ENCODE peak calls at places on chromosomes 1 and 21, in nine cellular contexts. One of them, this sample, is unnamed.

GRCh38 chr1:220908757-220909156 is 29.5 kb downstream of the HLX start:
- DNase-seq in stimulated activated CD8-positive, alpha-beta memory T cell treated with anti-CD3 and anti-CD28 coated beads, Interleukin-4, amount 100 ng/mL, for 1 hour: no peak
- DNase-seq in activated T-cell treated with anti-CD3 and anti-CD28 coated beads, Interleukin-2, amount 50 U/mL, for 4 hours: no peak
- DNase-seq in T-helper 1 cell: no peak
- DNase-seq in hypothalamus: no peak
- DNase-seq in HT1080: peak
- DNase-seq in NCI-H2171 treated with DMSO at 0.1 percent for 48 hours: no peak
- DNase-seq in type B pancreatic cell: no peak
- DNase-seq in LHCN-M2: peak
- DNase-seq in this sample: no peak

GRCh38 chr1:229440821-229441537 is 7.1 kb upstream of the ACTA1 start:
- DNase-seq in stimulated activated CD8-positive, alpha-beta memory T cell treated with anti-CD3 and anti-CD28 coated beads, Interleukin-4, amount 100 ng/mL, for 1 hour: no peak
- DNase-seq in activated T-cell treated with anti-CD3 and anti-CD28 coated beads, Interleukin-2, amount 50 U/mL, for 4 hours: no peak
- DNase-seq in T-helper 1 cell: no peak
- DNase-seq in hypothalamus: no peak
- DNase-seq in HT1080: peak
- DNase-seq in NCI-H2171 treated with DMSO at 0.1 percent for 48 hours: no peak
- DNase-seq in type B pancreatic cell: no peak
- DNase-seq in LHCN-M2: peak
- DNase-seq in this sample: no peak

GRCh38 chr1:30842698-30843354 is 65.7 kb downstream of the SDC3 start:
- DNase-seq in stimulated activated CD8-positive, alpha-beta memory T cell treated with anti-CD3 and anti-CD28 coated beads, Interleukin-4, amount 100 ng/mL, for 1 hour: no peak
- DNase-seq in activated T-cell treated with anti-CD3 and anti-CD28 coated beads, Interleukin-2, amount 50 U/mL, for 4 hours: no peak
- DNase-seq in T-helper 1 cell: no peak
- DNase-seq in hypothalamus: no peak
- DNase-seq in HT1080: peak
- DNase-seq in NCI-H2171 treated with DMSO at 0.1 percent for 48 hours: no peak
- DNase-seq in type B pancreatic cell: no peak
- DNase-seq in LHCN-M2: no peak
- DNase-seq in this sample: peak

GRCh38 chr21:33561373-33561772 is 18.5 kb downstream of the SON start:
- DNase-seq in stimulated activated CD8-positive, alpha-beta memory T cell treated with anti-CD3 and anti-CD28 coated beads, Interleukin-4, amount 100 ng/mL, for 1 hour: no peak
- DNase-seq in activated T-cell treated with anti-CD3 and anti-CD28 coated beads, Interleukin-2, amount 50 U/mL, for 4 hours: no peak
- DNase-seq in T-helper 1 cell: no peak
- DNase-seq in hypothalamus: no peak
- DNase-seq in HT1080: no peak
- DNase-seq in NCI-H2171 treated with DMSO at 0.1 percent for 48 hours: no peak
- DNase-seq in type B pancreatic cell: no peak
- DNase-seq in LHCN-M2: no peak
- DNase-seq in this sample: no peak

GRCh38 chr1:247111636-247112478 is 7.7 kb upstream of the ZNF669 start:
- DNase-seq in stimulated activated CD8-positive, alpha-beta memory T cell treated with anti-CD3 and anti-CD28 coated beads, Interleukin-4, amount 100 ng/mL, for 1 hour: no peak
- DNase-seq in activated T-cell treated with anti-CD3 and anti-CD28 coated beads, Interleukin-2, amount 50 U/mL, for 4 hours: no peak
- DNase-seq in T-helper 1 cell: no peak
- DNase-seq in hypothalamus: peak
- DNase-seq in HT1080: no peak
- DNase-seq in NCI-H2171 treated with DMSO at 0.1 percent for 48 hours: no peak
- DNase-seq in type B pancreatic cell: no peak
- DNase-seq in LHCN-M2: peak
- DNase-seq in this sample: no peak

GRCh38 chr1:17274186-17275170 is 25.6 kb downstream of the PADI3 start:
- DNase-seq in stimulated activated CD8-positive, alpha-beta memory T cell treated with anti-CD3 and anti-CD28 coated beads, Interleukin-4, amount 100 ng/mL, for 1 hour: no peak
- DNase-seq in activated T-cell treated with anti-CD3 and anti-CD28 coated beads, Interleukin-2, amount 50 U/mL, for 4 hours: no peak
- DNase-seq in T-helper 1 cell: no peak
- DNase-seq in hypothalamus: no peak
- DNase-seq in HT1080: peak
- DNase-seq in NCI-H2171 treated with DMSO at 0.1 percent for 48 hours: no peak
- DNase-seq in type B pancreatic cell: no peak
- DNase-seq in LHCN-M2: peak
- DNase-seq in this sample: peak

GRCh38 chr1:111101854-111102642 is 37.8 kb downstream of the DRAM2 start:
- DNase-seq in stimulated activated CD8-positive, alpha-beta memory T cell treated with anti-CD3 and anti-CD28 coated beads, Interleukin-4, amount 100 ng/mL, for 1 hour: no peak
- DNase-seq in activated T-cell treated with anti-CD3 and anti-CD28 coated beads, Interleukin-2, amount 50 U/mL, for 4 hours: no peak
- DNase-seq in T-helper 1 cell: no peak
- DNase-seq in hypothalamus: no peak
- DNase-seq in HT1080: no peak
- DNase-seq in NCI-H2171 treated with DMSO at 0.1 percent for 48 hours: no peak
- DNase-seq in type B pancreatic cell: no peak
- DNase-seq in LHCN-M2: no peak
- DNase-seq in this sample: no peak

GRCh38 chr1:59237905-59238304 is 59.0 kb upstream of the FGGY start:
- DNase-seq in stimulated activated CD8-positive, alpha-beta memory T cell treated with anti-CD3 and anti-CD28 coated beads, Interleukin-4, amount 100 ng/mL, for 1 hour: no peak
- DNase-seq in activated T-cell treated with anti-CD3 and anti-CD28 coated beads, Interleukin-2, amount 50 U/mL, for 4 hours: no peak
- DNase-seq in T-helper 1 cell: no peak
- DNase-seq in hypothalamus: no peak
- DNase-seq in HT1080: peak
- DNase-seq in NCI-H2171 treated with DMSO at 0.1 percent for 48 hours: no peak
- DNase-seq in type B pancreatic cell: no peak
- DNase-seq in LHCN-M2: no peak
- DNase-seq in this sample: no peak

GRCh38 chr21:26096972-26097371 is 73.6 kb downstream of the APP start:
- DNase-seq in stimulated activated CD8-positive, alpha-beta memory T cell treated with anti-CD3 and anti-CD28 coated beads, Interleukin-4, amount 100 ng/mL, for 1 hour: no peak
- DNase-seq in activated T-cell treated with anti-CD3 and anti-CD28 coated beads, Interleukin-2, amount 50 U/mL, for 4 hours: no peak
- DNase-seq in T-helper 1 cell: no peak
- DNase-seq in hypothalamus: no peak
- DNase-seq in HT1080: no peak
- DNase-seq in NCI-H2171 treated with DMSO at 0.1 percent for 48 hours: no peak
- DNase-seq in type B pancreatic cell: no peak
- DNase-seq in LHCN-M2: no peak
- DNase-seq in this sample: no peak

GRCh38 chr1:157403203-157403602 is 149.1 kb downstream of the FCRL5 start:
- DNase-seq in stimulated activated CD8-positive, alpha-beta memory T cell treated with anti-CD3 and anti-CD28 coated beads, Interleukin-4, amount 100 ng/mL, for 1 hour: no peak
- DNase-seq in activated T-cell treated with anti-CD3 and anti-CD28 coated beads, Interleukin-2, amount 50 U/mL, for 4 hours: no peak
- DNase-seq in T-helper 1 cell: no peak
- DNase-seq in hypothalamus: no peak
- DNase-seq in HT1080: peak
- DNase-seq in NCI-H2171 treated with DMSO at 0.1 percent for 48 hours: no peak
- DNase-seq in type B pancreatic cell: no peak
- DNase-seq in LHCN-M2: no peak
- DNase-seq in this sample: peak

GRCh38 chr1:236979149-236979890 is 24.9 kb downstream of the MT1HL1 start:
- DNase-seq in stimulated activated CD8-positive, alpha-beta memory T cell treated with anti-CD3 and anti-CD28 coated beads, Interleukin-4, amount 100 ng/mL, for 1 hour: no peak
- DNase-seq in activated T-cell treated with anti-CD3 and anti-CD28 coated beads, Interleukin-2, amount 50 U/mL, for 4 hours: no peak
- DNase-seq in T-helper 1 cell: no peak
- DNase-seq in hypothalamus: no peak
- DNase-seq in HT1080: no peak
- DNase-seq in NCI-H2171 treated with DMSO at 0.1 percent for 48 hours: no peak
- DNase-seq in type B pancreatic cell: no peak
- DNase-seq in LHCN-M2: no peak
- DNase-seq in this sample: no peak

GRCh38 chr1:244954358-244954757 is 90.0 kb upstream of the HNRNPU start:
- DNase-seq in stimulated activated CD8-positive, alpha-beta memory T cell treated with anti-CD3 and anti-CD28 coated beads, Interleukin-4, amount 100 ng/mL, for 1 hour: no peak
- DNase-seq in activated T-cell treated with anti-CD3 and anti-CD28 coated beads, Interleukin-2, amount 50 U/mL, for 4 hours: no peak
- DNase-seq in T-helper 1 cell: no peak
- DNase-seq in hypothalamus: no peak
- DNase-seq in HT1080: no peak
- DNase-seq in NCI-H2171 treated with DMSO at 0.1 percent for 48 hours: no peak
- DNase-seq in type B pancreatic cell: no peak
- DNase-seq in LHCN-M2: no peak
- DNase-seq in this sample: no peak

GRCh38 chr1:40258445-40258769 is 371 bp downstream of the ZMPSTE24 start:
- DNase-seq in stimulated activated CD8-positive, alpha-beta memory T cell treated with anti-CD3 and anti-CD28 coated beads, Interleukin-4, amount 100 ng/mL, for 1 hour: no peak
- DNase-seq in activated T-cell treated with anti-CD3 and anti-CD28 coated beads, Interleukin-2, amount 50 U/mL, for 4 hours: no peak
- DNase-seq in T-helper 1 cell: no peak
- DNase-seq in hypothalamus: no peak
- DNase-seq in HT1080: no peak
- DNase-seq in NCI-H2171 treated with DMSO at 0.1 percent for 48 hours: no peak
- DNase-seq in type B pancreatic cell: no peak
- DNase-seq in LHCN-M2: no peak
- DNase-seq in this sample: no peak

GRCh38 chr1:22048351-22049192 is 3.9 kb upstream of the CDC42 start:
- DNase-seq in stimulated activated CD8-positive, alpha-beta memory T cell treated with anti-CD3 and anti-CD28 coated beads, Interleukin-4, amount 100 ng/mL, for 1 hour: no peak
- DNase-seq in activated T-cell treated with anti-CD3 and anti-CD28 coated beads, Interleukin-2, amount 50 U/mL, for 4 hours: no peak
- DNase-seq in T-helper 1 cell: no peak
- DNase-seq in hypothalamus: no peak
- DNase-seq in HT1080: no peak
- DNase-seq in NCI-H2171 treated with DMSO at 0.1 percent for 48 hours: no peak
- DNase-seq in type B pancreatic cell: no peak
- DNase-seq in LHCN-M2: peak
- DNase-seq in this sample: peak

GRCh38 chr1:17874231-17874630 is 119.1 kb downstream of the ACTL8 start:
- DNase-seq in stimulated activated CD8-positive, alpha-beta memory T cell treated with anti-CD3 and anti-CD28 coated beads, Interleukin-4, amount 100 ng/mL, for 1 hour: no peak
- DNase-seq in activated T-cell treated with anti-CD3 and anti-CD28 coated beads, Interleukin-2, amount 50 U/mL, for 4 hours: no peak
- DNase-seq in T-helper 1 cell: no peak
- DNase-seq in hypothalamus: no peak
- DNase-seq in HT1080: peak
- DNase-seq in NCI-H2171 treated with DMSO at 0.1 percent for 48 hours: no peak
- DNase-seq in type B pancreatic cell: no peak
- DNase-seq in LHCN-M2: peak
- DNase-seq in this sample: no peak

This sample was measured in CD14-positive monocyte.